ENCODE peak calls at places on chromosomes 4 and X, in six cellular contexts. W is body of pancreas, V is brain microvascular endothelial cell, R is spleen, G is Caco-2, D is AG10803. N is an unnamed sample.

GRCh38 chrX:67568769-67569168 is 24.9 kb downstream of the AR start:
- DNase-seq in W (no peak), V (no peak), R (no peak), G (peak), D (no peak), N (no peak)

GRCh38 chr4:523601-524000 is 24.6 kb downstream of the PIGG start:
- DNase-seq in W (no peak), V (no peak), R (peak), G (no peak), D (no peak), N (no peak)

GRCh38 chrX:14694631-14695030 is 165.3 kb downstream of the GLRA2 start:
- DNase-seq in W (no peak), V (no peak), R (no peak), G (no peak), D (peak), N (peak)

GRCh38 chr4:112214397-112215264 is 17.0 kb upstream of the AP1AR start:
- DNase-seq in W (no peak), V (no peak), R (no peak), G (no peak), D (peak), N (no peak)

GRCh38 chr4:151459380-151459779 is 50.4 kb downstream of the FHIP1A start:
- DNase-seq in W (no peak), V (no peak), R (no peak), G (no peak), D (no peak), N (no peak)

GRCh38 chr4:6494431-6495295 is 22.2 kb upstream of the PPP2R2C start:
- DNase-seq in W (no peak), V (no peak), R (no peak), G (no peak), D (no peak), N (no peak)

GRCh38 chr4:5524900-5525299 is 183.5 kb downstream of the EVC2 start:
- DNase-seq in W (peak), V (peak), R (no peak), G (no peak), D (peak), N (peak)

GRCh38 chr4:77190053-77190452 is 33.0 kb downstream of the CCNG2 start:
- DNase-seq in W (no peak), V (peak), R (no peak), G (peak), D (no peak), N (no peak)

GRCh38 chr4:74555231-74555630 is 110.3 kb downstream of the AREG start:
- DNase-seq in W (no peak), V (peak), R (no peak), G (no peak), D (peak), N (peak)

GRCh38 chr4:108959497-108959896 is 196.6 kb upstream of the ETNPPL start:
- DNase-seq in W (no peak), V (peak), R (no peak), G (no peak), D (peak), N (no peak)
- TF ChIP-seq CTCF in W (no peak), V (no peak), R (no peak), G (no peak), D (no peak), N (no peak)

GRCh38 chrX:47129879-47130358 is 14.6 kb downstream of the NDUFB11 start:
- DNase-seq in W (no peak), V (no peak), R (no peak), G (no peak), D (no peak), N (no peak)
- H3K4me3 ChIP-seq in W (peak), V (peak), R (peak), G (peak), D (peak), N (peak)

DNA sequence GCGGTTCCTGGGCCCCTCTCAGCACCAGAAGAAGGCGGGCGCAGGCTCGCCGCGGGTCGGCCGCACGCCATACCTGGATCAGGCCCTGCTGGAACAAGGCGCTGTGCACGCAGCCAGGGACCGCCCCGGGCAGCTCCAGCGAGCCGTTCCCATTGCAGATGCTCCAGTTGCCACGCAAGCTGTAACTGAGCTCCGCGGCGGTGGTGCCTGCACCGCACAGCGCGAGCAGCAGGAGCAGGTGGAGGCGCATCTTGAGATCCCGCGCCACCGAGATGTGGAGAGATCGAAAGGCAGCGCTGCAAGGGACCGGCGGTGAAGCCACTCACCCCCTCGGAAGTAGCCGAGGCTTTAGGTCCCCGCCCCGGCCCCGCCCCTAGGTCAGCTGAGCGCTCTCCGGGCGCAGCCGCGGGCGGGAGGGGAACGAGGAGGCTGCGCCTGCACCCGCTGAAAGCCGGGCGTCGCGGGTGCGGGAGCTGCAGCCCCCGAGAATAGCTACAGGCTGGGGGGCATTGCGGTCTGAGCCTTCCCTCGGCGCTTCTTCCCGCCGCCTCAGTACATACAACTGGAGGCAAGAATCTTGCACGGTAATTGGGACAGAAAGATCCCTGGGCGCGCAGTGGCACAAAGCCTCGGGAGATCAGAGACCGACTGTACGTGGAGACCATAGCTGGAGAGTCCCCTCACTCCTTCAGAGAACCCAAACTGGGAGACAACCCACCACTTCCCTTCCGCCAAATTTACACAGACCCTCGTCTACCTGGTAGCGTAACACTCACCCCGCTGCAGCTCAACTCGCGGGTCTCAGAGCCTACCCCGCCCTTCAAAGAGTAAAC is at the start of gene MANBA:
- DNase-seq in W (peak), V (peak), R (peak), G (peak), D (peak), N (no peak)
- TF ChIP-seq CTCF in W (peak), V (no peak), R (no peak), G (no peak), D (no peak), N (no peak)

GRCh38 chr4:81606166-81606565 is 134.5 kb upstream of the RASGEF1B start:
- DNase-seq in W (no peak), V (no peak), R (no peak), G (no peak), D (no peak), N (no peak)
- H3K4me3 ChIP-seq in W (no peak), V (no peak), R (no peak), G (no peak), D (no peak), N (no peak)

GRCh38 chrX:25523574-25523973 is 507.8 kb upstream of the ARX start:
- DNase-seq in W (peak), V (peak), R (no peak), G (peak), D (peak), N (no peak)
- TF ChIP-seq CTCF in W (peak), V (peak), R (no peak), G (no peak), D (no peak), N (no peak)

DNA sequence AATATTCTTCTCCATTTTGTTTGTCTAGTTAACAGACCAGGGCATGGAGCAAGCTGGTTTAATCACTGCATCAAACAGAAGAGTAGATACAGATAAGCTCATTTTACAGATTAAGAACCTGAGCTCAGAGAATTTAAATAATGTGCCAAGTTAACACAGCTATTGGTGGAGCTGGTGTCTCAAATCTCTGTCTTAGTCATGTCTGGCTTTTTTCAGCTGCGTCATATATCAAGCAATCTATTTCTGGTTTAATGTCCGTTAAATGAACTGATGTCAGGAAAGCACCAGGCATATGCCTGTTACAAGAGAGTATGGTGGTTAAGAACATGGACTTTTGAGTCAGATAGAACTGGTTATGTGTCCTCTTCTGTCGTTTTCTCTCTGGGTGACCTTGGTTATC is 79.8 kb upstream of the ADGRA3 start:
- DNase-seq in W (no peak), V (peak), R (no peak), G (no peak), D (no peak), N (no peak)
- H3K4me3 ChIP-seq in W (no peak), V (no peak), R (no peak), G (no peak), D (no peak), N (no peak)

GRCh38 chrX:74420194-74421035 is 878 bp upstream of the SLC16A2 start:
- DNase-seq in W (peak), V (peak), R (peak), G (peak), D (peak), N (no peak)
- TF ChIP-seq CTCF in W (no peak), V (peak), R (no peak), G (no peak), D (no peak), N (no peak)

N was measured in BJ.